ENCODE peak calls at places on chromosomes 13 and 19, in nine cellular contexts. One of them, this sample, is unnamed.

GRCh38 chr19:55348317-55349034 is 6.0 kb downstream of the COX6B2 start:
- DNase-seq in A172: no peak
- DNase-seq in fibroblast of gingiva: no peak
- DNase-seq in T1000: no peak
- DNase-seq in stimulated activated CD4-positive, alpha-beta T cell treated with anti-CD3 and anti-CD28 coated beads, Interleukin-2, amount 100 ng/mL, for 48 hours: no peak
- DNase-seq in naive thymus-derived CD8-positive, alpha-beta T cell: no peak
- DNase-seq in GM04504: no peak
- DNase-seq in neural crest cell: no peak
- DNase-seq in B cell: no peak
- DNase-seq in this sample: no peak

GRCh38 chr13:41327994-41328778 is 17.1 kb downstream of the NAA16 start:
- DNase-seq in A172: no peak
- DNase-seq in fibroblast of gingiva: no peak
- DNase-seq in T1000: no peak
- DNase-seq in stimulated activated CD4-positive, alpha-beta T cell treated with anti-CD3 and anti-CD28 coated beads, Interleukin-2, amount 100 ng/mL, for 48 hours: no peak
- DNase-seq in naive thymus-derived CD8-positive, alpha-beta T cell: no peak
- DNase-seq in GM04504: no peak
- DNase-seq in neural crest cell: no peak
- DNase-seq in B cell: no peak
- DNase-seq in this sample: no peak

GRCh38 chr19:52492201-52492960 is 35.1 kb upstream of the ZNF808 start:
- DNase-seq in A172: no peak
- DNase-seq in fibroblast of gingiva: no peak
- DNase-seq in T1000: no peak
- DNase-seq in stimulated activated CD4-positive, alpha-beta T cell treated with anti-CD3 and anti-CD28 coated beads, Interleukin-2, amount 100 ng/mL, for 48 hours: no peak
- DNase-seq in naive thymus-derived CD8-positive, alpha-beta T cell: no peak
- DNase-seq in GM04504: no peak
- DNase-seq in neural crest cell: peak
- DNase-seq in B cell: peak
- DNase-seq in this sample: no peak

GRCh38 chr19:37988758-37989635 is 82.0 kb downstream of the SIPA1L3 start:
- DNase-seq in A172: no peak
- DNase-seq in fibroblast of gingiva: no peak
- DNase-seq in T1000: no peak
- DNase-seq in stimulated activated CD4-positive, alpha-beta T cell treated with anti-CD3 and anti-CD28 coated beads, Interleukin-2, amount 100 ng/mL, for 48 hours: no peak
- DNase-seq in naive thymus-derived CD8-positive, alpha-beta T cell: no peak
- DNase-seq in GM04504: no peak
- DNase-seq in neural crest cell: no peak
- DNase-seq in B cell: no peak
- DNase-seq in this sample: no peak

GRCh38 chr19:18802354-18802753 is 11.2 kb upstream of the COMP start:
- DNase-seq in A172: no peak
- DNase-seq in fibroblast of gingiva: no peak
- DNase-seq in T1000: no peak
- DNase-seq in stimulated activated CD4-positive, alpha-beta T cell treated with anti-CD3 and anti-CD28 coated beads, Interleukin-2, amount 100 ng/mL, for 48 hours: no peak
- DNase-seq in naive thymus-derived CD8-positive, alpha-beta T cell: no peak
- DNase-seq in GM04504: no peak
- DNase-seq in neural crest cell: no peak
- DNase-seq in B cell: no peak
- DNase-seq in this sample: no peak

GRCh38 chr13:45933203-45934014 is 81.9 kb upstream of the SIAH3 start:
- DNase-seq in A172: no peak
- DNase-seq in fibroblast of gingiva: no peak
- DNase-seq in T1000: no peak
- DNase-seq in stimulated activated CD4-positive, alpha-beta T cell treated with anti-CD3 and anti-CD28 coated beads, Interleukin-2, amount 100 ng/mL, for 48 hours: peak
- DNase-seq in naive thymus-derived CD8-positive, alpha-beta T cell: no peak
- DNase-seq in GM04504: no peak
- DNase-seq in neural crest cell: no peak
- DNase-seq in B cell: no peak
- DNase-seq in this sample: no peak

GRCh38 chr13:46278474-46278873 is 66.7 kb downstream of the LRRC63 start:
- DNase-seq in A172: no peak
- DNase-seq in fibroblast of gingiva: no peak
- DNase-seq in T1000: no peak
- DNase-seq in stimulated activated CD4-positive, alpha-beta T cell treated with anti-CD3 and anti-CD28 coated beads, Interleukin-2, amount 100 ng/mL, for 48 hours: no peak
- DNase-seq in naive thymus-derived CD8-positive, alpha-beta T cell: no peak
- DNase-seq in GM04504: no peak
- DNase-seq in neural crest cell: no peak
- DNase-seq in B cell: no peak
- DNase-seq in this sample: no peak

GRCh38 chr19:898663-899062 is 5.4 kb downstream of the RNU6-9 start:
- DNase-seq in A172: no peak
- DNase-seq in fibroblast of gingiva: no peak
- DNase-seq in T1000: no peak
- DNase-seq in stimulated activated CD4-positive, alpha-beta T cell treated with anti-CD3 and anti-CD28 coated beads, Interleukin-2, amount 100 ng/mL, for 48 hours: no peak
- DNase-seq in naive thymus-derived CD8-positive, alpha-beta T cell: no peak
- DNase-seq in GM04504: no peak
- DNase-seq in neural crest cell: no peak
- DNase-seq in B cell: peak
- DNase-seq in this sample: no peak

GRCh38 chr19:19656451-19657396 is 6.8 kb downstream of the ATP13A1 start:
- DNase-seq in A172: no peak
- DNase-seq in fibroblast of gingiva: no peak
- DNase-seq in T1000: no peak
- DNase-seq in stimulated activated CD4-positive, alpha-beta T cell treated with anti-CD3 and anti-CD28 coated beads, Interleukin-2, amount 100 ng/mL, for 48 hours: no peak
- DNase-seq in naive thymus-derived CD8-positive, alpha-beta T cell: no peak
- DNase-seq in GM04504: no peak
- DNase-seq in neural crest cell: no peak
- DNase-seq in B cell: peak
- DNase-seq in this sample: no peak

GRCh38 chr13:97222934-97223710 is 989 bp downstream of the MBNL2 start:
- DNase-seq in A172: no peak
- DNase-seq in fibroblast of gingiva: no peak
- DNase-seq in T1000: no peak
- DNase-seq in stimulated activated CD4-positive, alpha-beta T cell treated with anti-CD3 and anti-CD28 coated beads, Interleukin-2, amount 100 ng/mL, for 48 hours: no peak
- DNase-seq in naive thymus-derived CD8-positive, alpha-beta T cell: no peak
- DNase-seq in GM04504: no peak
- DNase-seq in neural crest cell: no peak
- DNase-seq in B cell: no peak
- DNase-seq in this sample: no peak

GRCh38 chr19:41886761-41887710 is 4.1 kb downstream of the ARHGEF1 start:
- DNase-seq in A172: peak
- DNase-seq in fibroblast of gingiva: no peak
- DNase-seq in T1000: no peak
- DNase-seq in stimulated activated CD4-positive, alpha-beta T cell treated with anti-CD3 and anti-CD28 coated beads, Interleukin-2, amount 100 ng/mL, for 48 hours: no peak
- DNase-seq in naive thymus-derived CD8-positive, alpha-beta T cell: no peak
- DNase-seq in GM04504: no peak
- DNase-seq in neural crest cell: no peak
- DNase-seq in B cell: peak
- DNase-seq in this sample: peak

GRCh38 chr19:3096267-3096901 is 2.2 kb downstream of the GNA11 start:
- DNase-seq in A172: no peak
- DNase-seq in fibroblast of gingiva: no peak
- DNase-seq in T1000: no peak
- DNase-seq in stimulated activated CD4-positive, alpha-beta T cell treated with anti-CD3 and anti-CD28 coated beads, Interleukin-2, amount 100 ng/mL, for 48 hours: no peak
- DNase-seq in naive thymus-derived CD8-positive, alpha-beta T cell: no peak
- DNase-seq in GM04504: no peak
- DNase-seq in neural crest cell: no peak
- DNase-seq in B cell: peak
- DNase-seq in this sample: no peak

GRCh38 chr19:35031072-35031881 is 1.0 kb downstream of the SCN1B start:
- DNase-seq in A172: peak
- DNase-seq in fibroblast of gingiva: peak
- DNase-seq in T1000: no peak
- DNase-seq in stimulated activated CD4-positive, alpha-beta T cell treated with anti-CD3 and anti-CD28 coated beads, Interleukin-2, amount 100 ng/mL, for 48 hours: no peak
- DNase-seq in naive thymus-derived CD8-positive, alpha-beta T cell: no peak
- DNase-seq in GM04504: no peak
- DNase-seq in neural crest cell: no peak
- DNase-seq in B cell: peak
- DNase-seq in this sample: peak

GRCh38 chr13:99347911-99348451 is 40.8 kb upstream of the GPR183 start:
- DNase-seq in A172: no peak
- DNase-seq in fibroblast of gingiva: no peak
- DNase-seq in T1000: no peak
- DNase-seq in stimulated activated CD4-positive, alpha-beta T cell treated with anti-CD3 and anti-CD28 coated beads, Interleukin-2, amount 100 ng/mL, for 48 hours: no peak
- DNase-seq in naive thymus-derived CD8-positive, alpha-beta T cell: no peak
- DNase-seq in GM04504: no peak
- DNase-seq in neural crest cell: no peak
- DNase-seq in B cell: no peak
- DNase-seq in this sample: no peak

GRCh38 chr13:21573920-21574712 is 29.9 kb downstream of the MICU2 start:
- DNase-seq in A172: no peak
- DNase-seq in fibroblast of gingiva: no peak
- DNase-seq in T1000: no peak
- DNase-seq in stimulated activated CD4-positive, alpha-beta T cell treated with anti-CD3 and anti-CD28 coated beads, Interleukin-2, amount 100 ng/mL, for 48 hours: no peak
- DNase-seq in naive thymus-derived CD8-positive, alpha-beta T cell: no peak
- DNase-seq in GM04504: no peak
- DNase-seq in neural crest cell: no peak
- DNase-seq in B cell: no peak
- DNase-seq in this sample: no peak

This sample was measured in mammary epithelial cell.